ENCODE peak calls at places on chromosomes 4 and X, in nine cellular contexts. One of them, this sample, is unnamed.

GRCh38 chr4:30262379-30262778 is 457.8 kb upstream of the PCDH7 start:
- DNase-seq in activated B cell treated with CpG ODN at 0.5 μM for 24 hours: no peak
- DNase-seq in left lung: no peak
- DNase-seq in AG04450: no peak
- DNase-seq in gastrocnemius medialis: no peak
- DNase-seq in fibroblast of the aortic adventitia: no peak
- DNase-seq in stomach: no peak
- DNase-seq in right atrium auricular region: no peak
- DNase-seq in Calu3: no peak
- DNase-seq in this sample: no peak

GRCh38 chrX:16462912-16463311 is 187.0 kb upstream of the S100G start:
- DNase-seq in gastrocnemius medialis: no peak
- DNase-seq in activated B cell treated with CpG ODN at 0.5 μM for 24 hours: no peak
- DNase-seq in fibroblast of the aortic adventitia: peak
- DNase-seq in AG04450: peak
- DNase-seq in right atrium auricular region: no peak
- DNase-seq in Calu3: no peak
- DNase-seq in left lung: no peak
- DNase-seq in stomach: no peak
- DNase-seq in this sample: no peak

GRCh38 chr4:5192271-5192670 is 141.0 kb downstream of the STK32B start:
- DNase-seq in right atrium auricular region: no peak
- DNase-seq in Calu3: no peak
- DNase-seq in activated B cell treated with CpG ODN at 0.5 μM for 24 hours: no peak
- DNase-seq in gastrocnemius medialis: no peak
- DNase-seq in left lung: no peak
- DNase-seq in fibroblast of the aortic adventitia: no peak
- DNase-seq in stomach: no peak
- DNase-seq in AG04450: no peak
- DNase-seq in this sample: no peak

GRCh38 chr4:8029689-8030088 is 90.0 kb upstream of the AFAP1 start:
- DNase-seq in left lung: no peak
- DNase-seq in fibroblast of the aortic adventitia: no peak
- DNase-seq in stomach: no peak
- DNase-seq in gastrocnemius medialis: peak
- DNase-seq in activated B cell treated with CpG ODN at 0.5 μM for 24 hours: no peak
- DNase-seq in Calu3: no peak
- DNase-seq in right atrium auricular region: no peak
- DNase-seq in AG04450: no peak
- DNase-seq in this sample: no peak

GRCh38 chr4:158094413-158095110 is 78.3 kb downstream of the GASK1B start:
- DNase-seq in stomach: no peak
- DNase-seq in Calu3: peak
- DNase-seq in fibroblast of the aortic adventitia: peak
- DNase-seq in left lung: no peak
- DNase-seq in gastrocnemius medialis: no peak
- DNase-seq in right atrium auricular region: no peak
- DNase-seq in activated B cell treated with CpG ODN at 0.5 μM for 24 hours: no peak
- DNase-seq in AG04450: peak
- DNase-seq in this sample: peak

GRCh38 chrX:138026211-138026610 is 460.3 kb downstream of the ZIC3 start:
- DNase-seq in left lung: no peak
- DNase-seq in AG04450: no peak
- DNase-seq in activated B cell treated with CpG ODN at 0.5 μM for 24 hours: no peak
- DNase-seq in Calu3: no peak
- DNase-seq in fibroblast of the aortic adventitia: peak
- DNase-seq in gastrocnemius medialis: no peak
- DNase-seq in stomach: no peak
- DNase-seq in right atrium auricular region: no peak
- DNase-seq in this sample: no peak

GRCh38 chr4:172270421-172270820 is 457.2 kb downstream of the GALNTL6 start:
- DNase-seq in stomach: no peak
- DNase-seq in left lung: no peak
- DNase-seq in activated B cell treated with CpG ODN at 0.5 μM for 24 hours: no peak
- DNase-seq in fibroblast of the aortic adventitia: no peak
- DNase-seq in Calu3: no peak
- DNase-seq in right atrium auricular region: no peak
- DNase-seq in gastrocnemius medialis: no peak
- DNase-seq in AG04450: no peak
- DNase-seq in this sample: no peak

GRCh38 chr4:35247047-35247446 is 997.3 kb downstream of the ARAP2 start:
- DNase-seq in left lung: no peak
- DNase-seq in fibroblast of the aortic adventitia: no peak
- DNase-seq in activated B cell treated with CpG ODN at 0.5 μM for 24 hours: no peak
- DNase-seq in right atrium auricular region: no peak
- DNase-seq in Calu3: no peak
- DNase-seq in gastrocnemius medialis: no peak
- DNase-seq in stomach: no peak
- DNase-seq in AG04450: no peak
- DNase-seq in this sample: no peak

GRCh38 chr4:69830529-69831269 is 29.2 kb downstream of the SULT1E1 start:
- DNase-seq in fibroblast of the aortic adventitia: peak
- DNase-seq in right atrium auricular region: no peak
- DNase-seq in left lung: no peak
- DNase-seq in AG04450: no peak
- DNase-seq in Calu3: peak
- DNase-seq in stomach: peak
- DNase-seq in gastrocnemius medialis: no peak
- DNase-seq in activated B cell treated with CpG ODN at 0.5 μM for 24 hours: no peak
- DNase-seq in this sample: no peak

DNA sequence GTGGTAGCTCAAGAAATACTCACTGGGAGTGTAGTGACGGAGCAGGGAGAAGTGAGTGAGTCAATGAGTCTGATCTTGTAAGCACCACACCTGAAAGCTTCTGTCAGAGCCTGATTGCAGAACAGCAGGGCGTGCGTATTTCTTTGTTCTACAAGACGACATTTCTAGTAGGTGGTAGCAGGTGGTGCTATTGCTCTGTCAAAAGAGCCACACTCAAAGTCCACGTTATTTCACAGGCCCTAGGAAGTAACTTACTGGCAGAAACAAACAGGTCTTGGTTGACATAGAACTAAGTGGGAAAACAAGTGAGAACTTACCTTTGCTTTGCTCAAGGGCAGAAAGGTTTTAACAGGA is 46.4 kb upstream of the SPRY1 start:
- DNase-seq in fibroblast of the aortic adventitia: peak
- DNase-seq in stomach: peak
- DNase-seq in Calu3: peak
- DNase-seq in AG04450: no peak
- DNase-seq in activated B cell treated with CpG ODN at 0.5 μM for 24 hours: no peak
- DNase-seq in gastrocnemius medialis: no peak
- DNase-seq in right atrium auricular region: no peak
- DNase-seq in left lung: no peak
- DNase-seq in this sample: no peak
- TF ChIP-seq CTCF in fibroblast of the aortic adventitia: no peak
- TF ChIP-seq CTCF in stomach: no peak
- TF ChIP-seq CTCF in Calu3: no peak
- TF ChIP-seq CTCF in AG04450: peak
- TF ChIP-seq CTCF in activated B cell treated with CpG ODN at 0.5 μM for 24 hours: no peak
- TF ChIP-seq CTCF in gastrocnemius medialis: no peak
- TF ChIP-seq CTCF in right atrium auricular region: no peak
- TF ChIP-seq CTCF in left lung: no peak
- TF ChIP-seq CTCF in this sample: peak

DNA sequence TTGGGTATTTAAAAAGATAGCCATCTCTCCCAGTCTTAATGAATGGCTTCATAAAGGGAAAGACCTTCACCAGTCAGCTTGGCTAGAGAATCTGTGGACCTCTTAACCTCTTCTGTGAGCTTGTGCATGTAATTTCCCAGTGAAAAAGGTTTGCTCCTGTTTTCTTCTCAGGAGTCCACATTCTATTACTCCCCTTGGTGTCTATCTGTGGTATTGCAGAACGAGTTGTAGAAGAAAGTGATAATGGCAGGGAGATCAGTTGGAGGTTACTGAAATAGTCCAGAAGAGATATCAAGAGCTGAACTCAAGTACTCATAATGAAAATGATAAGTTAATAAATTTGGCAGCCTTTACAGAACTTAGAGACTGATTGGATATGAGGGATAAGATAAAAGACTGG is 16.5 kb upstream of the VAMP7 start:
- DNase-seq in left lung: no peak
- DNase-seq in activated B cell treated with CpG ODN at 0.5 μM for 24 hours: no peak
- DNase-seq in fibroblast of the aortic adventitia: peak
- DNase-seq in gastrocnemius medialis: no peak
- DNase-seq in AG04450: no peak
- DNase-seq in Calu3: no peak
- DNase-seq in stomach: no peak
- DNase-seq in right atrium auricular region: no peak
- DNase-seq in this sample: no peak
- TF ChIP-seq CTCF in left lung: no peak
- TF ChIP-seq CTCF in activated B cell treated with CpG ODN at 0.5 μM for 24 hours: no peak
- TF ChIP-seq CTCF in fibroblast of the aortic adventitia: peak
- TF ChIP-seq CTCF in gastrocnemius medialis: no peak
- TF ChIP-seq CTCF in AG04450: peak
- TF ChIP-seq CTCF in Calu3: no peak
- TF ChIP-seq CTCF in stomach: no peak
- TF ChIP-seq CTCF in right atrium auricular region: no peak
- TF ChIP-seq CTCF in this sample: no peak

GRCh38 chr4:107380190-107380589 is 339.8 kb downstream of the PAPSS1 start:
- DNase-seq in gastrocnemius medialis: no peak
- DNase-seq in left lung: no peak
- DNase-seq in right atrium auricular region: no peak
- DNase-seq in activated B cell treated with CpG ODN at 0.5 μM for 24 hours: no peak
- DNase-seq in AG04450: no peak
- DNase-seq in stomach: no peak
- DNase-seq in Calu3: no peak
- DNase-seq in fibroblast of the aortic adventitia: no peak
- DNase-seq in this sample: no peak

GRCh38 chr4:107380836-107381438 is 339.1 kb downstream of the PAPSS1 start:
- DNase-seq in Calu3: no peak
- DNase-seq in left lung: peak
- DNase-seq in activated B cell treated with CpG ODN at 0.5 μM for 24 hours: no peak
- DNase-seq in gastrocnemius medialis: no peak
- DNase-seq in right atrium auricular region: no peak
- DNase-seq in fibroblast of the aortic adventitia: no peak
- DNase-seq in AG04450: no peak
- DNase-seq in stomach: no peak
- DNase-seq in this sample: no peak

GRCh38 chr4:107376293-107376692 is 340.2 kb upstream of the DKK2 start:
- DNase-seq in stomach: no peak
- DNase-seq in Calu3: no peak
- DNase-seq in activated B cell treated with CpG ODN at 0.5 μM for 24 hours: no peak
- DNase-seq in left lung: no peak
- DNase-seq in gastrocnemius medialis: no peak
- DNase-seq in AG04450: no peak
- DNase-seq in right atrium auricular region: no peak
- DNase-seq in fibroblast of the aortic adventitia: no peak
- DNase-seq in this sample: no peak

GRCh38 chr4:107379054-107379869 is 340.8 kb downstream of the PAPSS1 start:
- DNase-seq in stomach: no peak
- DNase-seq in Calu3: no peak
- DNase-seq in right atrium auricular region: no peak
- DNase-seq in fibroblast of the aortic adventitia: peak
- DNase-seq in AG04450: no peak
- DNase-seq in left lung: no peak
- DNase-seq in activated B cell treated with CpG ODN at 0.5 μM for 24 hours: no peak
- DNase-seq in gastrocnemius medialis: no peak
- DNase-seq in this sample: no peak
- TF ChIP-seq CTCF in stomach: no peak
- TF ChIP-seq CTCF in Calu3: no peak
- TF ChIP-seq CTCF in right atrium auricular region: no peak
- TF ChIP-seq CTCF in fibroblast of the aortic adventitia: peak
- TF ChIP-seq CTCF in AG04450: peak
- TF ChIP-seq CTCF in left lung: no peak
- TF ChIP-seq CTCF in activated B cell treated with CpG ODN at 0.5 μM for 24 hours: no peak
- TF ChIP-seq CTCF in gastrocnemius medialis: no peak
- TF ChIP-seq CTCF in this sample: no peak

GRCh38 chrX:6225307-6226052 is 3.2 kb downstream of the NLGN4X start:
- DNase-seq in activated B cell treated with CpG ODN at 0.5 μM for 24 hours: no peak
- DNase-seq in AG04450: no peak
- DNase-seq in left lung: no peak
- DNase-seq in gastrocnemius medialis: no peak
- DNase-seq in fibroblast of the aortic adventitia: no peak
- DNase-seq in Calu3: no peak
- DNase-seq in right atrium auricular region: no peak
- DNase-seq in stomach: no peak
- DNase-seq in this sample: no peak
- TF ChIP-seq CTCF in activated B cell treated with CpG ODN at 0.5 μM for 24 hours: no peak
- TF ChIP-seq CTCF in AG04450: no peak
- TF ChIP-seq CTCF in left lung: no peak
- TF ChIP-seq CTCF in gastrocnemius medialis: no peak
- TF ChIP-seq CTCF in fibroblast of the aortic adventitia: no peak
- TF ChIP-seq CTCF in Calu3: no peak
- TF ChIP-seq CTCF in right atrium auricular region: no peak
- TF ChIP-seq CTCF in stomach: no peak
- TF ChIP-seq CTCF in this sample: peak

GRCh38 chr4:19971829-19972228 is 279.9 kb upstream of the SLIT2 start:
- DNase-seq in Calu3: no peak
- DNase-seq in right atrium auricular region: no peak
- DNase-seq in gastrocnemius medialis: no peak
- DNase-seq in fibroblast of the aortic adventitia: peak
- DNase-seq in activated B cell treated with CpG ODN at 0.5 μM for 24 hours: no peak
- DNase-seq in left lung: no peak
- DNase-seq in AG04450: no peak
- DNase-seq in stomach: no peak
- DNase-seq in this sample: no peak

GRCh38 chr4:19969492-19969891 is 282.2 kb upstream of the SLIT2 start:
- DNase-seq in gastrocnemius medialis: no peak
- DNase-seq in Calu3: no peak
- DNase-seq in stomach: no peak
- DNase-seq in right atrium auricular region: no peak
- DNase-seq in left lung: no peak
- DNase-seq in activated B cell treated with CpG ODN at 0.5 μM for 24 hours: no peak
- DNase-seq in fibroblast of the aortic adventitia: no peak
- DNase-seq in AG04450: no peak
- DNase-seq in this sample: no peak
- TF ChIP-seq CTCF in gastrocnemius medialis: no peak
- TF ChIP-seq CTCF in Calu3: no peak
- TF ChIP-seq CTCF in stomach: no peak
- TF ChIP-seq CTCF in right atrium auricular region: no peak
- TF ChIP-seq CTCF in left lung: no peak
- TF ChIP-seq CTCF in activated B cell treated with CpG ODN at 0.5 μM for 24 hours: no peak
- TF ChIP-seq CTCF in fibroblast of the aortic adventitia: no peak
- TF ChIP-seq CTCF in AG04450: peak
- TF ChIP-seq CTCF in this sample: peak

DNA sequence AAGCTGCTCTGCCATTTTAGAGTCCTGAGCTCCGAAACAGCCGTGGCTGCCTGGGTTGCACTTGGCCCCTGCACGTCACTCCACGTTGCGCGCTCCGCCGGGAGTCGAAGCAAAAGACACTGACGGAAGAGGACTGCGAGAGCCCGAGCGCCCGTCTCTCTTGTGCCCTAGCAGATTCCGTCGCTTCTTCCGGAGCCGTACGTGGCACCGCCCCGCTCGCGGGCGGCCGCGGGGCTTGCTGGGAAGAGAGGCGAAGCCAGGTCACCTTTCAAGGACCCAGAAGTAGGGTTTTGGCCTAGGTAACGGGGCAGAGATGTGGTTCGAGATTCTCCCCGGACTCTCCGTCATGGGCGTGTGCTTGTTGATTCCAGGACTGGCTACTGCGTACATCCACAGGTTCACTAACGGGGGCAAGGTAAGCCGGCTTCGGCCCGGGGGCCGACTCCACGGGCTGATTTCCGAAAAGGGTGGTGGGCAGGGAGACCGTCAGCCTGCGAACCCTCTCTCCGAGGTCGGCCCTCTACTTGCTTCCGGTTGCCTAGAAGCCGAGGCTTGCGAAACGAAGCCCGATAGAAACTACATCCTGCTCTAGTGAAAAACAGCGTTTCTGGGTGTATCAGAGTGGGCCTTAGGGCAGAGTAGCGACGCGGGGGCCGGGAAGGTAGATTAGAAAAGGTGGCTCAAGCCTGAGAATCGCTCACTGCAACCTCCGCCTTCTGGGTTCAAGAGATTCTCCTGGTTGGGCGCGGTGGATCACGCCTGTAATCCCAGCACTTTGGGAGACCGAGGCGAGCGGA is at the start of the genes NDUFA1 and RNF113A:
- DNase-seq in right atrium auricular region: peak
- DNase-seq in Calu3: peak
- DNase-seq in activated B cell treated with CpG ODN at 0.5 μM for 24 hours: peak
- DNase-seq in stomach: peak
- DNase-seq in left lung: peak
- DNase-seq in AG04450: peak
- DNase-seq in gastrocnemius medialis: peak
- DNase-seq in fibroblast of the aortic adventitia: peak
- DNase-seq in this sample: peak
- TF ChIP-seq CTCF in right atrium auricular region: no peak
- TF ChIP-seq CTCF in Calu3: no peak
- TF ChIP-seq CTCF in activated B cell treated with CpG ODN at 0.5 μM for 24 hours: no peak
- TF ChIP-seq CTCF in stomach: no peak
- TF ChIP-seq CTCF in left lung: no peak
- TF ChIP-seq CTCF in AG04450: no peak
- TF ChIP-seq CTCF in gastrocnemius medialis: no peak
- TF ChIP-seq CTCF in fibroblast of the aortic adventitia: no peak
- TF ChIP-seq CTCF in this sample: no peak

This sample was measured in progenitor cell of endocrine pancreas.